ENCODE peak calls at places on chromosomes 16 and 17, in eight cellular contexts. One of them, this sample, is unnamed.

GRCh38 chr17:80694992-80695912 is 150.6 kb downstream of the RPTOR start:
- DNase-seq in HCT116: no peak
- DNase-seq in adrenal gland: peak
- DNase-seq in ovary: peak
- DNase-seq in gastrocnemius medialis: no peak
- DNase-seq in sigmoid colon: no peak
- DNase-seq in uterus: no peak
- DNase-seq in heart left ventricle: no peak
- DNase-seq in this sample: no peak

GRCh38 chr16:371729-372521 is 1.6 kb upstream of the MRPL28 start:
- DNase-seq in gastrocnemius medialis: no peak
- DNase-seq in ovary: peak
- DNase-seq in uterus: no peak
- DNase-seq in adrenal gland: no peak
- DNase-seq in sigmoid colon: peak
- DNase-seq in heart left ventricle: no peak
- DNase-seq in HCT116: no peak
- DNase-seq in this sample: no peak

GRCh38 chr16:85235988-85236831 is 123.9 kb upstream of the CIBAR2 start:
- DNase-seq in adrenal gland: peak
- DNase-seq in ovary: peak
- DNase-seq in heart left ventricle: peak
- DNase-seq in HCT116: no peak
- DNase-seq in sigmoid colon: no peak
- DNase-seq in uterus: peak
- DNase-seq in gastrocnemius medialis: no peak
- DNase-seq in this sample: peak

GRCh38 chr17:39808409-39808997 is 55.6 kb downstream of the IKZF3 start:
- DNase-seq in uterus: no peak
- DNase-seq in ovary: no peak
- DNase-seq in adrenal gland: no peak
- DNase-seq in sigmoid colon: no peak
- DNase-seq in HCT116: no peak
- DNase-seq in heart left ventricle: no peak
- DNase-seq in gastrocnemius medialis: no peak
- DNase-seq in this sample: no peak

GRCh38 chr17:36980281-36980761 is 31.6 kb downstream of the AATF start:
- DNase-seq in heart left ventricle: no peak
- DNase-seq in gastrocnemius medialis: no peak
- DNase-seq in HCT116: no peak
- DNase-seq in uterus: no peak
- DNase-seq in adrenal gland: no peak
- DNase-seq in sigmoid colon: no peak
- DNase-seq in ovary: no peak
- DNase-seq in this sample: no peak

GRCh38 chr17:58665946-58666857 is 25.6 kb downstream of the TEX14 start:
- DNase-seq in HCT116: peak
- DNase-seq in gastrocnemius medialis: no peak
- DNase-seq in ovary: no peak
- DNase-seq in sigmoid colon: no peak
- DNase-seq in heart left ventricle: no peak
- DNase-seq in uterus: no peak
- DNase-seq in adrenal gland: no peak
- DNase-seq in this sample: no peak

GRCh38 chr17:70945386-70945785 is 776.1 kb downstream of the KCNJ2 start:
- DNase-seq in uterus: no peak
- DNase-seq in sigmoid colon: no peak
- DNase-seq in heart left ventricle: no peak
- DNase-seq in gastrocnemius medialis: no peak
- DNase-seq in ovary: no peak
- DNase-seq in HCT116: no peak
- DNase-seq in adrenal gland: no peak
- DNase-seq in this sample: no peak

GRCh38 chr17:68399638-68400403 is 57.5 kb downstream of the WIPI1 start:
- DNase-seq in heart left ventricle: no peak
- DNase-seq in sigmoid colon: peak
- DNase-seq in adrenal gland: peak
- DNase-seq in uterus: no peak
- DNase-seq in ovary: no peak
- DNase-seq in HCT116: no peak
- DNase-seq in gastrocnemius medialis: no peak
- DNase-seq in this sample: peak

GRCh38 chr16:55809851-55810250 is 23.0 kb downstream of the CES1 start:
- DNase-seq in adrenal gland: no peak
- DNase-seq in gastrocnemius medialis: no peak
- DNase-seq in sigmoid colon: no peak
- DNase-seq in uterus: no peak
- DNase-seq in ovary: no peak
- DNase-seq in HCT116: no peak
- DNase-seq in heart left ventricle: no peak
- DNase-seq in this sample: no peak

GRCh38 chr17:78535285-78536197 is 41.7 kb downstream of the DNAH17 start:
- DNase-seq in gastrocnemius medialis: no peak
- DNase-seq in sigmoid colon: peak
- DNase-seq in adrenal gland: no peak
- DNase-seq in heart left ventricle: no peak
- DNase-seq in HCT116: no peak
- DNase-seq in uterus: no peak
- DNase-seq in ovary: no peak
- DNase-seq in this sample: no peak

GRCh38 chr17:45688353-45688752 is 95.8 kb upstream of the CRHR1 start:
- DNase-seq in uterus: no peak
- DNase-seq in adrenal gland: no peak
- DNase-seq in sigmoid colon: peak
- DNase-seq in HCT116: no peak
- DNase-seq in ovary: no peak
- DNase-seq in gastrocnemius medialis: no peak
- DNase-seq in heart left ventricle: no peak
- DNase-seq in this sample: no peak

GRCh38 chr17:65092262-65092661 is 35.7 kb upstream of the GNA13 start:
- DNase-seq in HCT116: no peak
- DNase-seq in heart left ventricle: no peak
- DNase-seq in adrenal gland: peak
- DNase-seq in gastrocnemius medialis: no peak
- DNase-seq in uterus: no peak
- DNase-seq in sigmoid colon: no peak
- DNase-seq in ovary: no peak
- DNase-seq in this sample: no peak

GRCh38 chr17:79965806-79966205 is 69.9 kb downstream of the TBC1D16 start:
- DNase-seq in uterus: no peak
- DNase-seq in gastrocnemius medialis: no peak
- DNase-seq in heart left ventricle: no peak
- DNase-seq in ovary: no peak
- DNase-seq in HCT116: no peak
- DNase-seq in sigmoid colon: peak
- DNase-seq in adrenal gland: peak
- DNase-seq in this sample: peak

GRCh38 chr17:50835563-50836231 is at the start of gene WFIKKN2:
- DNase-seq in gastrocnemius medialis: no peak
- DNase-seq in sigmoid colon: peak
- DNase-seq in uterus: no peak
- DNase-seq in HCT116: no peak
- DNase-seq in heart left ventricle: no peak
- DNase-seq in ovary: peak
- DNase-seq in adrenal gland: no peak
- DNase-seq in this sample: no peak

GRCh38 chr17:41762841-41763240 is 23.7 kb downstream of the JUP start:
- DNase-seq in HCT116: no peak
- DNase-seq in heart left ventricle: no peak
- DNase-seq in gastrocnemius medialis: no peak
- DNase-seq in ovary: no peak
- DNase-seq in uterus: no peak
- DNase-seq in adrenal gland: no peak
- DNase-seq in sigmoid colon: no peak
- DNase-seq in this sample: no peak

GRCh38 chr17:7317161-7317803 is 2.1 kb upstream of the GPS2 start:
- DNase-seq in gastrocnemius medialis: no peak
- DNase-seq in heart left ventricle: no peak
- DNase-seq in uterus: no peak
- DNase-seq in HCT116: no peak
- DNase-seq in adrenal gland: no peak
- DNase-seq in sigmoid colon: no peak
- DNase-seq in ovary: no peak
- DNase-seq in this sample: no peak

GRCh38 chr16:1492923-1493745 is at the start of gene TELO2:
- DNase-seq in uterus: peak
- DNase-seq in HCT116: peak
- DNase-seq in ovary: peak
- DNase-seq in adrenal gland: peak
- DNase-seq in sigmoid colon: peak
- DNase-seq in heart left ventricle: peak
- DNase-seq in gastrocnemius medialis: peak
- DNase-seq in this sample: peak
- TF ChIP-seq POLR2A in uterus: peak
- TF ChIP-seq POLR2A in HCT116: no peak
- TF ChIP-seq POLR2A in ovary: peak
- TF ChIP-seq POLR2A in adrenal gland: peak
- TF ChIP-seq POLR2A in sigmoid colon: no peak
- TF ChIP-seq POLR2A in heart left ventricle: peak
- TF ChIP-seq POLR2A in gastrocnemius medialis: peak
- TF ChIP-seq POLR2A in this sample: no peak

GRCh38 chr17:31558748-31559646 is 167.5 kb downstream of the RAB11FIP4 start:
- DNase-seq in uterus: peak
- DNase-seq in sigmoid colon: peak
- DNase-seq in ovary: peak
- DNase-seq in gastrocnemius medialis: peak
- DNase-seq in adrenal gland: peak
- DNase-seq in HCT116: peak
- DNase-seq in heart left ventricle: peak
- DNase-seq in this sample: peak
- TF ChIP-seq POLR2A in uterus: peak
- TF ChIP-seq POLR2A in sigmoid colon: no peak
- TF ChIP-seq POLR2A in ovary: peak
- TF ChIP-seq POLR2A in gastrocnemius medialis: peak
- TF ChIP-seq POLR2A in adrenal gland: peak
- TF ChIP-seq POLR2A in HCT116: no peak
- TF ChIP-seq POLR2A in heart left ventricle: peak
- TF ChIP-seq POLR2A in this sample: no peak

DNA sequence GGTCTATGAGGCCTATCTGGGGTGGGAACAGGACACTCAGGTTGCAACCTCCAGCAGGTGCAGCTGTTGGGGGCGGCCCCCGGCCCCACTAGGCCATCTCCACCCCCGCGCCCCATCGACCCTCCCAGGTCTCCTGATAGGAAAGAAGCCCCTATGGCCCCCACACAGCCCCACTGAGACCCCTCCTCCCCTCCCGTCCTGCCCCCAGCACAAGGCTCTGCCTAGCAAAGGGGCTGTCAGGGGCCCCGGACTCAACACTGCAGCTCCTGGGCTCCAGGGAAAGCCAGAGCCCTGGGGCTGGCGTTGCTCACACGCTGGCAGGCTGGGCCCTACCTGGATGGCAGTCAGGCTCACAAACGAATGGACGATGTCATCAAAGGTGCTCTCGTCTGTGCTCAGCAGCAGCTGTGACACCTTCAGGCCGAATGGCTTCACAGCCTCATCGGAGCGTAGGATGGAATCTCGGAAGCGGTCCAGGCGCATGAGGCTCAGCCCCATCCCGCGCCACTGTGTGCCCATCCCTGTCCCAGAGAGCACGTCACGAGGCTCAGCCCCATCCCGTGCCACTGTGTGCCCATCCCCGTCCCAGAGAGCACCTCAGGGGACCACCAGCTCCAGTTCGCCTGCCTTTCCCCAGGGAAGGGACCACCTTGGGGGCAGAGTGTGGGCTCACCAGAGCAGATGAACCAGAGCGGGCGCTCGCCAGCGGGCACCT is 7.3 kb downstream of the FASN start:
- DNase-seq in gastrocnemius medialis: no peak
- DNase-seq in HCT116: no peak
- DNase-seq in uterus: no peak
- DNase-seq in sigmoid colon: no peak
- DNase-seq in adrenal gland: no peak
- DNase-seq in heart left ventricle: no peak
- DNase-seq in ovary: no peak
- DNase-seq in this sample: no peak
- TF ChIP-seq POLR2A in gastrocnemius medialis: no peak
- TF ChIP-seq POLR2A in HCT116: no peak
- TF ChIP-seq POLR2A in uterus: no peak
- TF ChIP-seq POLR2A in sigmoid colon: no peak
- TF ChIP-seq POLR2A in adrenal gland: no peak
- TF ChIP-seq POLR2A in heart left ventricle: no peak
- TF ChIP-seq POLR2A in ovary: no peak
- TF ChIP-seq POLR2A in this sample: no peak

DNA sequence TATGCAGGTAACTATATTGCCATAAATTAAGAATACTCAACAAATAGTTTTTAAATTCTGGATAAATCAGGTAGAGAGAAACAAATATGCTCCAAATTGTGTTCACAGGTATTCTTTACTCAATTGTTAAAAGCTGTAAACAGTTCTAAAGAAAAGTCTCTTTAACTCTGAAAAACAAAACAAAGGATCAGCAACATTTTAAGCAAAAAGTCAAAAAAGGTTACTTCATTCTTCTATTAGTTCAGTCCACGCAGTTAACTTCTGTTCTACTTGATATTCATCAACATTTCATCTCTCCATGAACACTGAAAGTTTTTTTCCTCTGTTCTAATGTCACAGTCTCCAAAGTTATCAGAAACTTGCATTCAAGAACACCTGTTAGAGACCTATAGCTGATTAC is 47.9 kb downstream of the SCPEP1 start:
- DNase-seq in uterus: no peak
- DNase-seq in sigmoid colon: no peak
- DNase-seq in gastrocnemius medialis: no peak
- DNase-seq in ovary: no peak
- DNase-seq in adrenal gland: no peak
- DNase-seq in heart left ventricle: no peak
- DNase-seq in HCT116: no peak
- DNase-seq in this sample: no peak
- TF ChIP-seq POLR2A in uterus: no peak
- TF ChIP-seq POLR2A in sigmoid colon: no peak
- TF ChIP-seq POLR2A in gastrocnemius medialis: no peak
- TF ChIP-seq POLR2A in ovary: no peak
- TF ChIP-seq POLR2A in adrenal gland: no peak
- TF ChIP-seq POLR2A in heart left ventricle: no peak
- TF ChIP-seq POLR2A in HCT116: no peak
- TF ChIP-seq POLR2A in this sample: no peak

GRCh38 chr17:21106316-21106715 is 20.4 kb upstream of the DHRS7B start:
- DNase-seq in heart left ventricle: no peak
- DNase-seq in adrenal gland: no peak
- DNase-seq in ovary: no peak
- DNase-seq in HCT116: no peak
- DNase-seq in gastrocnemius medialis: no peak
- DNase-seq in sigmoid colon: no peak
- DNase-seq in uterus: no peak
- DNase-seq in this sample: peak
- TF ChIP-seq POLR2A in heart left ventricle: no peak
- TF ChIP-seq POLR2A in adrenal gland: no peak
- TF ChIP-seq POLR2A in ovary: no peak
- TF ChIP-seq POLR2A in HCT116: no peak
- TF ChIP-seq POLR2A in gastrocnemius medialis: no peak
- TF ChIP-seq POLR2A in sigmoid colon: no peak
- TF ChIP-seq POLR2A in uterus: no peak
- TF ChIP-seq POLR2A in this sample: no peak

This sample was measured in lower leg skin.